ENCODE peak calls at places on chromosomes 16 and 17, in seven cellular contexts. L is IMR-90, O is H9, D is H1, I is mesenchymal stem cell, K is trophoblast cell, Z is neuronal stem cell. X is an unnamed sample.
A peak's percentile ranks its signal among the peaks of the same experiment; 100 is the strongest.

GRCh38 chr17:78665952-78666920 is 89.0 kb upstream of the DNAH17 start:
- DNase-seq in L (no peak), O (no peak), D (no peak), I (no peak), K (peak; percentile 98), Z (no peak), X (no peak)

GRCh38 chr17:4566785-4567184 is 6.4 kb upstream of the GGT6 start:
- DNase-seq in L (peak; percentile 39), O (peak; percentile 92), D (peak; percentile 85), I (peak; percentile 63), K (peak; percentile 42), Z (peak; percentile 58), X (peak; percentile 85)

GRCh38 chr17:67274466-67274865 is 29.5 kb upstream of the HELZ start:
- DNase-seq in L (no peak), O (no peak), D (no peak), I (no peak), K (no peak), Z (no peak), X (no peak)

GRCh38 chr16:14186007-14186953 is 115.2 kb downstream of the MRTFB start:
- DNase-seq in L (peak; percentile 79), O (peak; percentile 45), D (peak; percentile 63), I (peak; percentile 97), K (peak; percentile 33), Z (peak; percentile 38), X (peak; percentile 68)

GRCh38 chr17:65177901-65178300 is 40.7 kb downstream of the RGS9 start:
- DNase-seq in L (peak; percentile 83), O (no peak), D (no peak), I (peak; percentile 79), K (no peak), Z (no peak), X (no peak)

GRCh38 chr17:70144260-70144846 is 25.0 kb upstream of the KCNJ2 start:
- DNase-seq in L (peak; percentile 54), O (no peak), D (no peak), I (peak; percentile 52), K (no peak), Z (peak; percentile 9), X (no peak)

GRCh38 chr16:7268182-7268581 is 64.5 kb upstream of the RBFOX1 start:
- DNase-seq in L (no peak), O (peak; percentile 69), D (peak; percentile 78), I (no peak), K (no peak), Z (peak; percentile 54), X (peak; percentile 88)

GRCh38 chr17:60416368-60416925 is 5.8 kb upstream of the CHCT1 start:
- DNase-seq in L (no peak), O (no peak), D (no peak), I (no peak), K (no peak), Z (no peak), X (no peak)

GRCh38 chr16:27511657-27512056 is 38.1 kb downstream of the GTF3C1 start:
- DNase-seq in L (no peak), O (no peak), D (no peak), I (no peak), K (no peak), Z (no peak), X (no peak)

GRCh38 chr17:29555840-29556239 is 11.0 kb downstream of the ABHD15 start:
- DNase-seq in L (no peak), O (no peak), D (peak; percentile 17), I (no peak), K (no peak), Z (no peak), X (no peak)

GRCh38 chr17:47621293-47622178 is 28.2 kb upstream of the KPNB1 start:
- DNase-seq in L (peak; percentile 91), O (peak; percentile 90), D (no peak), I (peak; percentile 91), K (peak; percentile 70), Z (peak; percentile 38), X (peak; percentile 97)

GRCh38 chr16:85601730-85602401 is 11.3 kb upstream of the GSE1 start:
- DNase-seq in L (peak; percentile 24), O (no peak), D (peak; percentile 66), I (peak; percentile 76), K (peak; percentile 25), Z (no peak), X (peak; percentile 66)

GRCh38 chr17:73957564-73957963 is 245.9 kb upstream of the RPL38 start:
- DNase-seq in L (no peak), O (no peak), D (no peak), I (no peak), K (no peak), Z (no peak), X (peak; percentile 44)

GRCh38 chr16:13873835-13874438 is 46.0 kb upstream of the ERCC4 start:
- DNase-seq in L (peak; percentile 2), O (peak; percentile 54), D (peak; percentile 56), I (peak; percentile 6), K (peak; percentile 2), Z (peak; percentile 55), X (peak; percentile 67)

GRCh38 chr17:76843703-76844484 is 24.3 kb upstream of the MGAT5B start:
- DNase-seq in L (no peak), O (peak; percentile 54), D (no peak), I (peak; percentile 53), K (peak; percentile 33), Z (no peak), X (no peak)
- H3K27me3 ChIP-seq in L (peaks cover 51% of the 10 kb centered on the region), O (no peaks in the 10 kb centered on the region), D (peaks cover 10% of the 10 kb centered on the region), I (peaks cover 64% of the 10 kb centered on the region), K (peaks cover 11% of the 10 kb centered on the region), Z (peaks cover 11% of the 10 kb centered on the region), X (no peaks in the 10 kb centered on the region)

DNA sequence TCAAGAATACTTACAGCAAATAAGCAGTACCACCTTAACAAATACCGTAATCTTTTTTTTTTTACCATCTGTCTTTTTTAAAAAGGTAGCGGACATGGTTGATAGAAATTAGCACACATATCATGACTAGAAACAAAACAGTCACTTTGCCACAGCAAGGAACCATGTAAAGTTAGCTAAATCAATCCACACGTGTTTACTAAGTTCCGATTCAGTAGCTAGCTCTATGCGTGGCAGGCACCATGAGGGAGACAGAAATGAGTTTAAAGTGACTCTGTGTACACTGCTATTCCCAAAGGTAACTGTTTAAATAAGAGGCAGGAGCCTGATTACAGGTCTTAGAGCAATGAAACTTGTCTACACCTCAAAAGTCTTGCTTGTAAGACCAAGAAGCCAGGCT is 108.6 kb downstream of the XYLT1 start:
- DNase-seq in L (no peak), O (no peak), D (no peak), I (no peak), K (no peak), Z (no peak), X (no peak)
- H2BK120ac ChIP-seq in L (no peak overlapping the region), O (no peak overlapping the region), D (no peak overlapping the region), I (no peak overlapping the region), K (no peak overlapping the region), Z (no peak overlapping the region), X (no peak overlapping the region)

GRCh38 chr17:5973410-5973809 is 96.8 kb upstream of the WSCD1 start:
- DNase-seq in L (no peak), O (no peak), D (no peak), I (no peak), K (no peak), Z (no peak), X (no peak)
- H3K27me3 ChIP-seq in L (no peaks in the 10 kb centered on the region), O (no peaks in the 10 kb centered on the region), D (no peaks in the 10 kb centered on the region), I (no peaks in the 10 kb centered on the region), K (no peaks in the 10 kb centered on the region), Z (peaks cover 11% of the 10 kb centered on the region), X (no peaks in the 10 kb centered on the region)

GRCh38 chr17:77072670-77073069 is 68.1 kb upstream of the SEC14L1 start:
- DNase-seq in L (no peak), O (no peak), D (no peak), I (no peak), K (no peak), Z (no peak), X (no peak)
- H2BK120ac ChIP-seq in L (no peak overlapping the region), O (no peak overlapping the region), D (no peak overlapping the region), I (no peak overlapping the region), K (no peak overlapping the region), Z (no peak overlapping the region), X (no peak overlapping the region)

GRCh38 chr17:1918346-1919021 is 88.7 kb downstream of the RPA1 start:
- DNase-seq in L (no peak), O (no peak), D (no peak), I (no peak), K (no peak), Z (no peak), X (no peak)
- H3K27me3 ChIP-seq in L (peaks cover 55% of the 10 kb centered on the region), O (no peaks in the 10 kb centered on the region), D (peaks cover 3% of the 10 kb centered on the region), I (peaks cover 43% of the 10 kb centered on the region), K (peaks cover 4% of the 10 kb centered on the region), Z (peaks cover 25% of the 10 kb centered on the region), X (no peaks in the 10 kb centered on the region)

GRCh38 chr16:751152-752007 is 9.2 kb upstream of the MSLN start:
- DNase-seq in L (no peak), O (no peak), D (no peak), I (no peak), K (no peak), Z (no peak), X (no peak)

GRCh38 chr16:750454-750853 is 9.7 kb upstream of the CIAO3 start:
- DNase-seq in L (no peak), O (no peak), D (no peak), I (no peak), K (no peak), Z (no peak), X (no peak)

GRCh38 chr16:754208-755097 is 6.1 kb upstream of the MSLN start:
- DNase-seq in L (no peak), O (no peak), D (no peak), I (no peak), K (no peak), Z (no peak), X (no peak)

GRCh38 chr16:749010-749409 is 8.2 kb upstream of the CIAO3 start:
- DNase-seq in L (peak; percentile 81), O (no peak), D (no peak), I (peak; percentile 65), K (peak; percentile 76), Z (no peak), X (no peak)

GRCh38 chr16:752008-752315 is 8.6 kb upstream of the MSLN start:
- DNase-seq in L (no peak), O (no peak), D (no peak), I (no peak), K (no peak), Z (no peak), X (no peak)
- H2BK120ac ChIP-seq in L (no peak overlapping the region), O (no peak overlapping the region), D (no peak overlapping the region), I (no peak overlapping the region), K (no peak overlapping the region), Z (no peak overlapping the region), X (no peak overlapping the region)

GRCh38 chr16:57956270-57956808 is 14.6 kb downstream of the CNGB1 start:
- DNase-seq in L (no peak), O (no peak), D (no peak), I (no peak), K (no peak), Z (no peak), X (no peak)
- H3K27me3 ChIP-seq in L (peaks cover 42% of the 10 kb centered on the region), O (no peaks in the 10 kb centered on the region), D (no peaks in the 10 kb centered on the region), I (peaks cover 89% of the 10 kb centered on the region), K (no peaks in the 10 kb centered on the region), Z (peaks cover 21% of the 10 kb centered on the region), X (no peaks in the 10 kb centered on the region)

DNA sequence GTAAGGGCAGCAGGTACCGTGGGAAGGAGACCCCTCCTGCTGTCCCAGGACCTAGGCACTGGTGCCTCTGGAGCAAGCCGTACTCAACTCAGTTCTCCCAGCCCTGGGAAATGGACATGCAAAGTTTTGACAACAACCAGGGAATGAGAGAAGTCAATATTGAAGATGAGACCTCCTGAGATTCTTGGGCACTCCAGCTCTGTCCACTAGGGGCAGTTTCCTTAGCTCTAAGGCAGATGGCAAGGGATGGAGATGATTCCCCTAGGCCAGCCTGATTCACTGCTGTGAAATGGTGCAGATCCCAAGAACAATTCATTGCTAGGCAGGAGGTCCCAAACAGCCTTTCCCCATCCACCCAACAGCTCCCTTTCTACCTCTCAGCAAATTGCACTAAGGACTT is 20.6 kb upstream of the SDR42E2 start:
- DNase-seq in L (peak; percentile 7), O (peak; percentile 61), D (peak; percentile 59), I (peak; percentile 19), K (no peak), Z (no peak), X (peak; percentile 69)
- H2BK120ac ChIP-seq in L (no peak overlapping the region), O (no peak overlapping the region), D (no peak overlapping the region), I (no peak overlapping the region), K (no peak overlapping the region), Z (no peak overlapping the region), X (no peak overlapping the region)

GRCh38 chr17:45666641-45667040 is 117.5 kb upstream of the CRHR1 start:
- DNase-seq in L (no peak), O (no peak), D (no peak), I (no peak), K (no peak), Z (no peak), X (no peak)
- H3K27me3 ChIP-seq in L (peaks cover 16% of the 10 kb centered on the region), O (no peaks in the 10 kb centered on the region), D (no peaks in the 10 kb centered on the region), I (peaks cover 84% of the 10 kb centered on the region), K (no peaks in the 10 kb centered on the region), Z (no peaks in the 10 kb centered on the region), X (no peaks in the 10 kb centered on the region)

X was measured in mesendoderm.